ENCODE peak calls at places on chromosomes 7 and 10, in four cellular contexts. U is IMR-90, H is gastrocnemius medialis, N is astrocyte of the spinal cord. I is an unnamed sample.
A peak's percentile ranks its signal among the peaks of the same experiment; 100 is the strongest.

GRCh38 chr7:137146552-137146961 is 197.0 kb downstream of the PTN start:
- DNase-seq in H (no peak), U (peak; percentile 94), N (peak; percentile 94), I (no peak)

GRCh38 chr7:67805921-67806471 is 809.4 kb downstream of the TYW1 start:
- DNase-seq in H (no peak), U (no peak), N (no peak), I (no peak)

GRCh38 chr10:112804036-112804435 is 146.0 kb upstream of the TCF7L2 start:
- DNase-seq in U (no peak), H (no peak), N (no peak), I (peak; percentile 30)

GRCh38 chr7:134246761-134247160 is 70.0 kb downstream of the SLC35B4 start:
- DNase-seq in U (no peak), N (no peak), H (no peak), I (no peak)

GRCh38 chr10:70565556-70566514 is 36.7 kb downstream of the PRF1 start:
- DNase-seq in U (no peak), H (no peak), N (no peak), I (no peak)

GRCh38 chr7:14834456-14834855 is 68.1 kb downstream of the DGKB start:
- DNase-seq in U (peak; percentile 43), H (peak; percentile 39), N (peak; percentile 38), I (no peak)

GRCh38 chr10:73586583-73586984 is 4.6 kb downstream of the USP54 start:
- DNase-seq in H (peak; percentile 27), U (peak; percentile 84), N (peak; percentile 79), I (peak; percentile 28)

GRCh38 chr10:72254891-72255568 is 18.7 kb upstream of the DDIT4 start:
- DNase-seq in U (peak; percentile 57), H (peak; percentile 98), N (peak; percentile 80), I (peak; percentile 83)

GRCh38 chr10:110802090-110802489 is 69.6 kb upstream of the PDCD4 start:
- DNase-seq in N (peak; percentile 64), H (no peak), U (peak; percentile 81), I (no peak)

GRCh38 chr10:34433241-34434076 is 381.6 kb downstream of the PARD3 start:
- DNase-seq in H (no peak), U (peak; percentile 77), N (peak; percentile 90), I (no peak)

GRCh38 chr10:944034-944831 is 12.7 kb upstream of the LARP4B start:
- DNase-seq in N (peak; percentile 21), H (peak; percentile 22), U (peak; percentile 25), I (peak; percentile 32)

GRCh38 chr10:74816824-74817498 is 9.4 kb upstream of the KAT6B start:
- DNase-seq in N (no peak), H (no peak), U (no peak), I (no peak)

GRCh38 chr7:94087664-94088352 is 83.7 kb upstream of the BET1 start:
- DNase-seq in U (peak; percentile 85), N (peak; percentile 79), H (no peak), I (peak; percentile 52)

GRCh38 chr10:71515531-71516172 is 118.9 kb downstream of the CDH23 start:
- DNase-seq in U (no peak), H (no peak), N (no peak), I (no peak)

GRCh38 chr7:108112683-108113082 is 17.5 kb downstream of the LAMB4 start:
- DNase-seq in H (no peak), U (no peak), N (no peak), I (no peak)

GRCh38 chr10:64115913-64116643 is 594.9 kb downstream of the REEP3 start:
- DNase-seq in U (no peak), N (peak; percentile 4), H (no peak), I (peak; percentile 54)

GRCh38 chr7:118878336-118878735 is 653.8 kb downstream of the ANKRD7 start:
- DNase-seq in H (no peak), N (no peak), U (no peak), I (no peak)

GRCh38 chr10:70518695-70519094 is 40.1 kb downstream of the PALD1 start:
- DNase-seq in H (no peak), U (peak; percentile 70), N (peak; percentile 50), I (no peak)

GRCh38 chr10:4353964-4354363 is 472.0 kb upstream of the AKR1E2 start:
- DNase-seq in U (peak; percentile 72), H (no peak), N (peak; percentile 89), I (peak; percentile 9)

GRCh38 chr7:132580277-132580676 is 4.0 kb upstream of the PLXNA4 start:
- DNase-seq in H (no peak), U (no peak), N (no peak), I (no peak)

GRCh38 chr7:143405158-143405557 is 3.5 kb downstream of the EPHA1 start:
- DNase-seq in H (no peak), U (peak; percentile 60), N (no peak), I (no peak)

GRCh38 chr10:43071881-43072650 is 4.8 kb upstream of the RET start:
- DNase-seq in U (no peak), N (no peak), H (no peak), I (no peak)

GRCh38 chr7:47720141-47720906 is 138.4 kb upstream of the TNS3 start:
- DNase-seq in U (peak; percentile 86), H (peak; percentile 12), N (peak; percentile 27), I (no peak)

GRCh38 chr10:112818381-112818780 is 131.7 kb upstream of the TCF7L2 start:
- DNase-seq in H (no peak), U (no peak), N (no peak), I (no peak)

GRCh38 chr10:67242531-67242930 is 316.7 kb downstream of the LRRTM3 start:
- DNase-seq in N (no peak), U (no peak), H (no peak), I (no peak)

GRCh38 chr7:135463905-135464304 is 46.0 kb downstream of the CNOT4 start:
- DNase-seq in U (no peak), N (no peak), H (no peak), I (no peak)
- TF ChIP-seq CTCF in U (no peak), N (no peak), H (no peak), I (no peak)

GRCh38 chr10:80946957-80947722 is 409.4 kb downstream of the SH2D4B start:
- DNase-seq in N (no peak), H (no peak), U (no peak), I (no peak)

GRCh38 chr10:80946073-80946472 is 408.4 kb downstream of the SH2D4B start:
- DNase-seq in H (no peak), N (no peak), U (no peak), I (no peak)

GRCh38 chr10:80949785-80950184 is 412.1 kb downstream of the SH2D4B start:
- DNase-seq in H (no peak), N (no peak), U (no peak), I (no peak)

DNA sequence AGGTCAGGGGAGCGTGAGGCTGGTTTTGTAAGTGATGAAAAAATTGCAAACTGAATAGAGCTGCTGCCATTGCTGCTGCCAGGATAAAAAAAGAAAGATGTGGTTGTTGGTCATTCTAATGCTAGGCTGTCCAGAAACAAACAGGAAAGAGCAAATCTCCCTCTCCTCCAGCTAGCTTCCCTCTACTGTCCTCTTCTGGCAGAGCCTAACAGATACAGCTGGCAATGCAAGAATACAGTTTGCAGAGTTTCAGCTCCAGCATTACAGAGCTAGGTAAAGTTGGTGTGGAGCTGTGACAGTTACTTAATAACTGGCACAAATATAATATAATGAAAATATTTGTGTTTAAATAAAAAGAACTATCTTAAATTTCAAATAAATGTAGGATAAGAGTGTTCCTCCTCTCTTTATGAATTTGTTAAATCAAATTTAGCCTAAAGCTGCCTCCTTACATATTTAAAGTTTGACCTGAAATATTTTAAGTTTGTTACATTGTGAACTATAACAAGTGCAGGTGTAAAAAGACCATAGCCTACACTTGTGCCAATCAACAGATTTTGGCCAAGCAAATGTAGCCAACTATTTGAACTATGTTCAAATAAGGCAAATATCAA is 407.7 kb downstream of the SH2D4B start:
- DNase-seq in H (no peak), N (no peak), U (no peak), I (peak; percentile 6)
- TF ChIP-seq CTCF in H (no peak), N (peak; percentile 9), U (peak; percentile 2), I (peak; percentile 33)

GRCh38 chr10:46030091-46030937 is at the start of gene NCOA4:
- DNase-seq in U (peak; percentile 99), H (peak; percentile 96), N (peak; percentile 97), I (peak; percentile 95)
- TF ChIP-seq CTCF in U (peak; percentile 81), H (peak; percentile 62), N (peak; percentile 72), I (peak; percentile 70)

DNA sequence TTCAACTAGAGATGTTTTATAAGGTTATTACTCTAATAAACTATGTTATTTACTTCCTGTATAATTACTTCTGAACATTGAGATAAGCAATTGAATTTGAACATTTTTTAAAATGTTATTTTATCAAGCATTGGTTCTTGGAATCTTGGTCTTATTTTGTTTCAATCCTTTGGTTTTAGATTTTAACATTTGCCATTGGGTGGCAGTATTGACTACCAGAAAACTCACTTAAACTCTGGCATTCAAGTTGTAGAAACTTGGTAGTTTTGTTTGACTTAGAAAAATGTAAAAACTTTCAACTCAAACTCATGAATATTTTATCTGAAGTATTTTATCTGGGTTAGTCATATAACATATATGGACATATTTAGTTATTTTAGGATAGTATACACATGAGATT is 48.1 kb downstream of the ATRNL1 start:
- DNase-seq in H (no peak), N (peak; percentile 34), U (peak; percentile 12), I (no peak)
- TF ChIP-seq CTCF in H (no peak), N (peak; percentile 53), U (peak; percentile 46), I (no peak)

DNA sequence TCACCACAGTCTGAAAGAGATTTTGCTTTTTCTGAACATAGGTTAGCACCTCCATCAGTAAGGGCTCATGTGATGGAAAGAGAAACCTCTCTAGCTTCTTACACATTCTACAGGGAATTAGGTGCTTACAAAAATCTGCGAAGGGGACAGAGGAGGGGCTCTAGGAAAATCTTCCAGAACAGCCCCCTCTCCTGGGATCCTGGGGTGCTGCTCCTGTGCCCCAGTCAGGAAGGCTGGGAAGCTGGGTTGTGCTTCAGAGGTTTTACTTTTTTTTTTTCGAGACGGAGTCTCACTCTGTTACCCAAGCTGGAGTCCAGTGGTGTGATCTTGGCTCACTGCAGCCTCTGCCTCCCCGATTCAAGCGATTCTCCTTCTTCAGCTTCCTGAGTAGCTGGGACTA is 7.5 kb upstream of the FAM171A1 start:
- DNase-seq in H (no peak), U (no peak), N (no peak), I (no peak)
- TF ChIP-seq CTCF in H (no peak), U (no peak), N (no peak), I (no peak)

DNA sequence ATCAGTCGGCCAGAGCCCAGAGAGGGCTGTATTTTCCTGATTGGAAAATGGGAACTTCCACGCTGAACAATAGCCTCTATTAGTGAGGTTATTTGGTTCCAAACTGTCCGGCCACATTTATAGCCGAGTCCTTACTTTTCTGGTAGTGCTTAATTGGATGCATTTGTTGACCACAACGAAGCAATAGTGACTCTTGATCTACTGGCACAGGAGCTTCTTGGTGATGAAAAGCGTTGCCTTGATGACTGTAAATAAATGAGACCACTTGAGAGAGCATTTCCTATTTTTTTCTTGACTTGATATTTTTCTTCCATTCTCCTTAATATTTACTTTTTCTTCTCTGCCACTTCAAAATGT is 4.8 kb upstream of the SP8 start:
- DNase-seq in H (no peak), N (no peak), U (no peak), I (no peak)
- TF ChIP-seq CTCF in H (no peak), N (no peak), U (no peak), I (no peak)